ENCODE peak calls at places on chromosomes 1 and 21, in eight cellular contexts. One of them, this sample, is unnamed.

GRCh38 chr1:226679303-226679702 is 59.8 kb downstream of the ITPKB start:
- DNase-seq in uterus: no peak
- DNase-seq in DMS153: no peak
- DNase-seq in body of pancreas: no peak
- DNase-seq in iris pigment epithelial cell: no peak
- DNase-seq in Caki2: no peak
- DNase-seq in NCI-H146: no peak
- DNase-seq in epithelial cell of esophagus: no peak
- DNase-seq in this sample: no peak

GRCh38 chr1:162690672-162691434 is 58.6 kb downstream of the DDR2 start:
- DNase-seq in uterus: peak
- DNase-seq in DMS153: no peak
- DNase-seq in body of pancreas: peak
- DNase-seq in iris pigment epithelial cell: peak
- DNase-seq in Caki2: no peak
- DNase-seq in NCI-H146: no peak
- DNase-seq in epithelial cell of esophagus: peak
- DNase-seq in this sample: peak

GRCh38 chr1:166813508-166814223 is 25.6 kb upstream of the POGK start:
- DNase-seq in uterus: no peak
- DNase-seq in DMS153: no peak
- DNase-seq in body of pancreas: no peak
- DNase-seq in iris pigment epithelial cell: no peak
- DNase-seq in Caki2: peak
- DNase-seq in NCI-H146: no peak
- DNase-seq in epithelial cell of esophagus: no peak
- DNase-seq in this sample: no peak

GRCh38 chr1:110087812-110088738 is 17.6 kb upstream of the ALX3 start:
- DNase-seq in uterus: no peak
- DNase-seq in DMS153: peak
- DNase-seq in body of pancreas: peak
- DNase-seq in iris pigment epithelial cell: peak
- DNase-seq in Caki2: peak
- DNase-seq in NCI-H146: peak
- DNase-seq in epithelial cell of esophagus: peak
- DNase-seq in this sample: peak

GRCh38 chr1:245441699-245442098 is 286.9 kb downstream of the KIF26B start:
- DNase-seq in uterus: no peak
- DNase-seq in DMS153: peak
- DNase-seq in body of pancreas: peak
- DNase-seq in iris pigment epithelial cell: peak
- DNase-seq in Caki2: no peak
- DNase-seq in NCI-H146: no peak
- DNase-seq in epithelial cell of esophagus: no peak
- DNase-seq in this sample: no peak

GRCh38 chr1:149903836-149904491 is 4.6 kb downstream of the BOLA1 start:
- DNase-seq in uterus: no peak
- DNase-seq in DMS153: no peak
- DNase-seq in body of pancreas: no peak
- DNase-seq in iris pigment epithelial cell: no peak
- DNase-seq in Caki2: no peak
- DNase-seq in NCI-H146: no peak
- DNase-seq in epithelial cell of esophagus: no peak
- DNase-seq in this sample: no peak

GRCh38 chr1:110634455-110635281 is 28.5 kb upstream of the KCNA2 start:
- DNase-seq in uterus: peak
- DNase-seq in DMS153: no peak
- DNase-seq in body of pancreas: peak
- DNase-seq in iris pigment epithelial cell: peak
- DNase-seq in Caki2: peak
- DNase-seq in NCI-H146: no peak
- DNase-seq in epithelial cell of esophagus: peak
- DNase-seq in this sample: peak

GRCh38 chr21:28069446-28069845 is 923.2 kb downstream of the LTN1 start:
- DNase-seq in uterus: no peak
- DNase-seq in DMS153: no peak
- DNase-seq in body of pancreas: no peak
- DNase-seq in iris pigment epithelial cell: peak
- DNase-seq in Caki2: no peak
- DNase-seq in NCI-H146: no peak
- DNase-seq in epithelial cell of esophagus: peak
- DNase-seq in this sample: no peak

GRCh38 chr1:66725885-66726665 is 26.2 kb upstream of the DYNLT5 start:
- DNase-seq in uterus: peak
- DNase-seq in DMS153: peak
- DNase-seq in body of pancreas: peak
- DNase-seq in iris pigment epithelial cell: peak
- DNase-seq in Caki2: peak
- DNase-seq in NCI-H146: peak
- DNase-seq in epithelial cell of esophagus: peak
- DNase-seq in this sample: no peak

GRCh38 chr1:225424562-225425210 is 3.2 kb downstream of the LBR start:
- DNase-seq in uterus: no peak
- DNase-seq in DMS153: no peak
- DNase-seq in body of pancreas: no peak
- DNase-seq in iris pigment epithelial cell: peak
- DNase-seq in Caki2: no peak
- DNase-seq in NCI-H146: no peak
- DNase-seq in epithelial cell of esophagus: peak
- DNase-seq in this sample: no peak

GRCh38 chr1:184160236-184160635 is 108.7 kb downstream of the TSEN15 start:
- DNase-seq in uterus: no peak
- DNase-seq in DMS153: no peak
- DNase-seq in body of pancreas: no peak
- DNase-seq in iris pigment epithelial cell: peak
- DNase-seq in Caki2: peak
- DNase-seq in NCI-H146: no peak
- DNase-seq in epithelial cell of esophagus: peak
- DNase-seq in this sample: no peak

GRCh38 chr1:224459051-224459450 is 24.5 kb upstream of the WDR26 start:
- DNase-seq in uterus: no peak
- DNase-seq in DMS153: no peak
- DNase-seq in body of pancreas: no peak
- DNase-seq in iris pigment epithelial cell: no peak
- DNase-seq in Caki2: no peak
- DNase-seq in NCI-H146: no peak
- DNase-seq in epithelial cell of esophagus: no peak
- DNase-seq in this sample: no peak

GRCh38 chr1:4108341-4108740 is 208.3 kb upstream of the C1orf174 start:
- DNase-seq in uterus: no peak
- DNase-seq in DMS153: no peak
- DNase-seq in body of pancreas: no peak
- DNase-seq in iris pigment epithelial cell: no peak
- DNase-seq in Caki2: no peak
- DNase-seq in NCI-H146: peak
- DNase-seq in epithelial cell of esophagus: no peak
- DNase-seq in this sample: no peak

GRCh38 chr1:20192364-20192763 is 6.0 kb upstream of the PLA2G2C start:
- DNase-seq in uterus: no peak
- DNase-seq in DMS153: no peak
- DNase-seq in body of pancreas: peak
- DNase-seq in iris pigment epithelial cell: peak
- DNase-seq in Caki2: no peak
- DNase-seq in NCI-H146: no peak
- DNase-seq in epithelial cell of esophagus: peak
- DNase-seq in this sample: no peak

GRCh38 chr1:76425843-76426145 is 351.2 kb downstream of the ST6GALNAC3 start:
- DNase-seq in uterus: no peak
- DNase-seq in DMS153: no peak
- DNase-seq in body of pancreas: no peak
- DNase-seq in iris pigment epithelial cell: peak
- DNase-seq in Caki2: no peak
- DNase-seq in NCI-H146: no peak
- DNase-seq in epithelial cell of esophagus: peak
- DNase-seq in this sample: no peak

GRCh38 chr1:207024202-207025143 is 8.1 kb downstream of the C1orf116 start:
- DNase-seq in uterus: no peak
- DNase-seq in DMS153: no peak
- DNase-seq in body of pancreas: no peak
- DNase-seq in iris pigment epithelial cell: peak
- DNase-seq in Caki2: no peak
- DNase-seq in NCI-H146: no peak
- DNase-seq in epithelial cell of esophagus: peak
- DNase-seq in this sample: no peak

GRCh38 chr1:244920911-244921310 is 56.6 kb upstream of the HNRNPU start:
- DNase-seq in uterus: no peak
- DNase-seq in DMS153: no peak
- DNase-seq in body of pancreas: no peak
- DNase-seq in iris pigment epithelial cell: no peak
- DNase-seq in Caki2: no peak
- DNase-seq in NCI-H146: no peak
- DNase-seq in epithelial cell of esophagus: no peak
- DNase-seq in this sample: peak

GRCh38 chr1:207918016-207918415 is 7.1 kb upstream of the CD34 start:
- DNase-seq in uterus: no peak
- DNase-seq in DMS153: no peak
- DNase-seq in body of pancreas: no peak
- DNase-seq in iris pigment epithelial cell: no peak
- DNase-seq in Caki2: no peak
- DNase-seq in NCI-H146: no peak
- DNase-seq in epithelial cell of esophagus: no peak
- DNase-seq in this sample: no peak

GRCh38 chr1:24082372-24082771 is 29.6 kb downstream of the MYOM3 start:
- DNase-seq in uterus: no peak
- DNase-seq in DMS153: no peak
- DNase-seq in body of pancreas: no peak
- DNase-seq in iris pigment epithelial cell: no peak
- DNase-seq in Caki2: no peak
- DNase-seq in NCI-H146: no peak
- DNase-seq in epithelial cell of esophagus: no peak
- DNase-seq in this sample: no peak

GRCh38 chr1:43466403-43466802 is 12.7 kb upstream of the HYI start:
- DNase-seq in uterus: no peak
- DNase-seq in DMS153: peak
- DNase-seq in body of pancreas: no peak
- DNase-seq in iris pigment epithelial cell: peak
- DNase-seq in Caki2: no peak
- DNase-seq in NCI-H146: no peak
- DNase-seq in epithelial cell of esophagus: no peak
- DNase-seq in this sample: no peak

GRCh38 chr1:183129921-183130675 is 56.0 kb upstream of the LAMC2 start:
- DNase-seq in uterus: no peak
- DNase-seq in DMS153: no peak
- DNase-seq in body of pancreas: peak
- DNase-seq in iris pigment epithelial cell: no peak
- DNase-seq in Caki2: no peak
- DNase-seq in NCI-H146: no peak
- DNase-seq in epithelial cell of esophagus: no peak
- DNase-seq in this sample: no peak

GRCh38 chr1:106700151-106700550 is 356.3 kb upstream of the PRMT6 start:
- DNase-seq in uterus: no peak
- DNase-seq in DMS153: no peak
- DNase-seq in body of pancreas: no peak
- DNase-seq in iris pigment epithelial cell: no peak
- DNase-seq in Caki2: no peak
- DNase-seq in NCI-H146: no peak
- DNase-seq in epithelial cell of esophagus: peak
- DNase-seq in this sample: no peak

GRCh38 chr1:8447616-8448150 is 129.8 kb downstream of the SLC45A1 start:
- DNase-seq in uterus: no peak
- DNase-seq in DMS153: no peak
- DNase-seq in body of pancreas: no peak
- DNase-seq in iris pigment epithelial cell: no peak
- DNase-seq in Caki2: no peak
- DNase-seq in NCI-H146: no peak
- DNase-seq in epithelial cell of esophagus: no peak
- DNase-seq in this sample: no peak

GRCh38 chr21:41170442-41170841 is 2.5 kb downstream of the BACE2 start:
- DNase-seq in uterus: peak
- DNase-seq in DMS153: peak
- DNase-seq in body of pancreas: peak
- DNase-seq in iris pigment epithelial cell: peak
- DNase-seq in Caki2: peak
- DNase-seq in NCI-H146: peak
- DNase-seq in epithelial cell of esophagus: peak
- DNase-seq in this sample: peak

GRCh38 chr1:205438213-205439158 is 16.6 kb upstream of the LEMD1 start:
- DNase-seq in uterus: peak
- DNase-seq in DMS153: peak
- DNase-seq in body of pancreas: peak
- DNase-seq in iris pigment epithelial cell: peak
- DNase-seq in Caki2: peak
- DNase-seq in NCI-H146: peak
- DNase-seq in epithelial cell of esophagus: peak
- DNase-seq in this sample: peak

GRCh38 chr1:46747683-46748288 is 28.9 kb upstream of the EFCAB14 start:
- DNase-seq in uterus: no peak
- DNase-seq in DMS153: peak
- DNase-seq in body of pancreas: peak
- DNase-seq in iris pigment epithelial cell: peak
- DNase-seq in Caki2: no peak
- DNase-seq in NCI-H146: peak
- DNase-seq in epithelial cell of esophagus: peak
- DNase-seq in this sample: no peak

GRCh38 chr21:36422279-36423098 is 37.3 kb downstream of the CHAF1B start:
- DNase-seq in uterus: no peak
- DNase-seq in DMS153: no peak
- DNase-seq in body of pancreas: peak
- DNase-seq in iris pigment epithelial cell: peak
- DNase-seq in Caki2: peak
- DNase-seq in NCI-H146: peak
- DNase-seq in epithelial cell of esophagus: peak
- DNase-seq in this sample: peak

GRCh38 chr21:25556087-25556486 is 51.2 kb downstream of the MRPL39 start:
- DNase-seq in uterus: no peak
- DNase-seq in DMS153: no peak
- DNase-seq in body of pancreas: no peak
- DNase-seq in iris pigment epithelial cell: no peak
- DNase-seq in Caki2: no peak
- DNase-seq in NCI-H146: no peak
- DNase-seq in epithelial cell of esophagus: no peak
- DNase-seq in this sample: no peak

GRCh38 chr1:63804829-63805484 is 31.1 kb downstream of the ROR1 start:
- DNase-seq in uterus: no peak
- DNase-seq in DMS153: no peak
- DNase-seq in body of pancreas: no peak
- DNase-seq in iris pigment epithelial cell: no peak
- DNase-seq in Caki2: no peak
- DNase-seq in NCI-H146: no peak
- DNase-seq in epithelial cell of esophagus: no peak
- DNase-seq in this sample: no peak

GRCh38 chr1:178485467-178486098 is 11.2 kb downstream of the CLEC20A start:
- DNase-seq in uterus: no peak
- DNase-seq in DMS153: no peak
- DNase-seq in body of pancreas: no peak
- DNase-seq in iris pigment epithelial cell: no peak
- DNase-seq in Caki2: no peak
- DNase-seq in NCI-H146: no peak
- DNase-seq in epithelial cell of esophagus: no peak
- DNase-seq in this sample: no peak

GRCh38 chr1:154567386-154568164 is at the start of gene CHRNB2:
- DNase-seq in uterus: peak
- DNase-seq in DMS153: peak
- DNase-seq in body of pancreas: peak
- DNase-seq in iris pigment epithelial cell: peak
- DNase-seq in Caki2: peak
- DNase-seq in NCI-H146: peak
- DNase-seq in epithelial cell of esophagus: peak
- DNase-seq in this sample: peak

GRCh38 chr1:201461783-201462441 is 7.1 kb downstream of the PHLDA3 start:
- DNase-seq in uterus: peak
- DNase-seq in DMS153: no peak
- DNase-seq in body of pancreas: peak
- DNase-seq in iris pigment epithelial cell: peak
- DNase-seq in Caki2: peak
- DNase-seq in NCI-H146: no peak
- DNase-seq in epithelial cell of esophagus: peak
- DNase-seq in this sample: peak